ENCODE peak calls at places on chromosomes 6 and 20, in eight cellular contexts. P is T-helper 2 cell; U is NCI-H1105; N is NCI-H460; V is stimulated activated CD8-positive, alpha-beta memory T cell treated with anti-CD3 and anti-CD28 coated beads, Interleukin-2, amount 100 ng/mL, for 48 hours; S is stimulated activated CD4-positive, alpha-beta T cell treated with anti-CD3 and anti-CD28 coated beads, Interleukin-1b, Interleukin-23, amount 100 ng/mL, for 48 hours; Y is activated T-cell treated with anti-CD3 and anti-CD28 coated beads for 48 hours; D is ACHN. L is an unnamed sample.

GRCh38 chr6:34486106-34486740 is 20.3 kb downstream of the PACSIN1 start:
- DNase-seq in P (no peak), U (no peak), N (no peak), V (no peak), S (no peak), Y (no peak), D (no peak), L (no peak)

GRCh38 chr6:36427781-36428345 is 14.8 kb downstream of the PXT1 start:
- DNase-seq in P (no peak), U (no peak), N (no peak), V (no peak), S (no peak), Y (no peak), D (no peak), L (no peak)

GRCh38 chr20:5316188-5317158 is at the start of gene PROKR2:
- DNase-seq in P (no peak), U (no peak), N (no peak), V (peak; percentile 17), S (peak; percentile 19), Y (peak; percentile 18), D (peak; percentile 32), L (no peak)

GRCh38 chr6:1820165-1820564 is 210.4 kb downstream of the FOXC1 start:
- DNase-seq in P (no peak), U (no peak), N (no peak), V (no peak), S (no peak), Y (no peak), D (no peak), L (no peak)

GRCh38 chr6:137492289-137492688 is 1.9 kb downstream of the OLIG3 start:
- DNase-seq in P (no peak), U (no peak), N (no peak), V (no peak), S (no peak), Y (no peak), D (no peak), L (no peak)

GRCh38 chr20:34776177-34776576 is 49.3 kb downstream of the NCOA6 start:
- DNase-seq in P (no peak), U (no peak), N (no peak), V (no peak), S (no peak), Y (no peak), D (no peak), L (no peak)

GRCh38 chr20:37695684-37696342 is 2.0 kb downstream of the CTNNBL1 start:
- DNase-seq in P (no peak), U (no peak), N (no peak), V (no peak), S (no peak), Y (no peak), D (no peak), L (no peak)

GRCh38 chr6:12356983-12357972 is 67.1 kb downstream of the EDN1 start:
- DNase-seq in P (no peak), U (no peak), N (no peak), V (no peak), S (no peak), Y (no peak), D (no peak), L (no peak)

GRCh38 chr6:35311390-35312075 is 13.9 kb downstream of the DEF6 start:
- DNase-seq in P (peak; percentile 93), U (no peak), N (no peak), V (no peak), S (peak; percentile 38), Y (no peak), D (no peak), L (no peak)

GRCh38 chr20:36030143-36030542 is 61.8 kb downstream of the CNBD2 start:
- DNase-seq in P (no peak), U (no peak), N (no peak), V (no peak), S (no peak), Y (no peak), D (no peak), L (no peak)

GRCh38 chr6:145811741-145812140 is 2.9 kb downstream of the FBXO30 start:
- DNase-seq in P (no peak), U (no peak), N (no peak), V (no peak), S (no peak), Y (no peak), D (no peak), L (no peak)

GRCh38 chr6:133590814-133591213 is 298.1 kb upstream of the TCF21 start:
- DNase-seq in P (no peak), U (no peak), N (no peak), V (no peak), S (no peak), Y (no peak), D (no peak), L (no peak)

GRCh38 chr20:44959082-44959895 is 908 bp downstream of the TOMM34 start:
- DNase-seq in P (peak; percentile 74), U (no peak), N (no peak), V (peak; percentile 59), S (peak; percentile 81), Y (peak; percentile 60), D (peak; percentile 41), L (no peak)

GRCh38 chr20:44204156-44204831 is 6.3 kb downstream of the OSER1 start:
- DNase-seq in P (no peak), U (no peak), N (peak; percentile 84), V (no peak), S (no peak), Y (no peak), D (peak; percentile 89), L (no peak)

GRCh38 chr20:18466574-18466893 is 296 bp downstream of the DZANK1 start:
- DNase-seq in P (no peak), U (no peak), N (no peak), V (no peak), S (no peak), Y (no peak), D (no peak), L (no peak)

GRCh38 chr6:116251568-116252384 is 2.1 kb downstream of the TSPYL4 start:
- DNase-seq in P (no peak), U (no peak), N (no peak), V (no peak), S (no peak), Y (no peak), D (peak; percentile 17), L (no peak)

GRCh38 chr6:6007311-6008113 is 787 bp upstream of the NRN1 start:
- DNase-seq in P (peak; percentile 73), U (peak; percentile 79), N (no peak), V (no peak), S (peak; percentile 55), Y (peak; percentile 40), D (no peak), L (no peak)

L was measured in GM12892.